ENCODE peak calls at places on chromosomes 2 and 18, in six cellular contexts. C, E, U, W, H and Y are unnamed samples.

GRCh38 chr2:54669677-54670484 is 53.6 kb upstream of the EML6 start:
- DNase-seq in C (no peak), E (peak; percentile 77), U (no peak), W (peak; percentile 71), H (no peak), Y (peak; percentile 45)

GRCh38 chr18:36392163-36392887 is 94.8 kb downstream of the FHOD3 start:
- DNase-seq in C (no peak), E (no peak), U (no peak), W (no peak), H (no peak), Y (no peak)

GRCh38 chr2:137888845-137889244 is 75.4 kb upstream of the HNMT start:
- DNase-seq in C (peak; percentile 30), E (no peak), U (no peak), W (peak; percentile 7), H (no peak), Y (peak; percentile 19)

GRCh38 chr2:173075056-173075780 is 428 bp upstream of the MAP3K20 start:
- DNase-seq in C (peak; percentile 34), E (no peak), U (no peak), W (no peak), H (no peak), Y (peak; percentile 75)

GRCh38 chr2:230757476-230757875 is 44.8 kb downstream of the CAB39 start:
- DNase-seq in C (no peak), E (no peak), U (no peak), W (peak; percentile 31), H (no peak), Y (no peak)

GRCh38 chr2:173215316-173215715 is 139.4 kb upstream of the CDCA7 start:
- DNase-seq in C (no peak), E (no peak), U (no peak), W (no peak), H (no peak), Y (no peak)

GRCh38 chr2:3102915-3103569 is 274.6 kb downstream of the EIPR1 start:
- DNase-seq in C (no peak), E (no peak), U (no peak), W (no peak), H (no peak), Y (no peak)

GRCh38 chr2:72214429-72215143 is 66.9 kb upstream of the CYP26B1 start:
- DNase-seq in C (peak; percentile 9), E (peak; percentile 20), U (no peak), W (peak; percentile 67), H (no peak), Y (no peak)